ENCODE peak calls at places on chromosome 3, in nine cellular contexts. K, U, D, A, I, G, B, O and Y are unnamed samples.

GRCh38 chr3:70818145-70818544 is 505.7 kb upstream of the MDFIC2 start:
- DNase-seq in K (no peak), U (no peak), A (no peak), I (no peak), B (no peak), O (no peak), D (no peak), G (no peak), Y (no peak)

GRCh38 chr3:111850481-111850880 is 8.6 kb upstream of the PHLDB2 start:
- DNase-seq in U (no peak), K (no peak), O (no peak), I (no peak), D (no peak), G (no peak), A (no peak), B (no peak), Y (no peak)

GRCh38 chr3:141845407-141846049 is 30.9 kb upstream of the ATP1B3 start:
- DNase-seq in K (no peak), D (no peak), B (no peak), O (no peak), U (no peak), G (no peak), I (no peak), A (no peak), Y (no peak)

GRCh38 chr3:83034806-83035703 is 1273.6 kb upstream of the GBE1 start:
- DNase-seq in B (no peak), U (no peak), I (no peak), G (peak; percentile 21), A (no peak), K (no peak), O (no peak), D (no peak), Y (no peak)

GRCh38 chr3:109773006-109773405 is 435.7 kb upstream of the DPPA4 start:
- DNase-seq in B (no peak), K (no peak), D (no peak), O (peak; percentile 11), I (no peak), G (no peak), U (no peak), A (no peak), Y (no peak)

GRCh38 chr3:125172346-125172745 is 40.2 kb downstream of the SLC12A8 start:
- DNase-seq in G (no peak), O (no peak), D (no peak), B (no peak), U (no peak), A (no peak), I (no peak), K (no peak), Y (no peak)

GRCh38 chr3:196991581-196992460 is 23.2 kb upstream of the PIGZ start:
- DNase-seq in I (no peak), U (no peak), B (no peak), K (no peak), O (no peak), G (no peak), A (no peak), D (no peak), Y (no peak)

GRCh38 chr3:66407281-66408218 is 93.3 kb downstream of the LRIG1 start:
- DNase-seq in K (no peak), B (no peak), G (peak; percentile 91), I (peak; percentile 12), U (peak; percentile 24), D (no peak), O (peak; percentile 45), A (peak; percentile 58), Y (no peak)

GRCh38 chr3:31305324-31305723 is 227.4 kb upstream of the STT3B start:
- DNase-seq in G (no peak), U (no peak), D (no peak), K (no peak), B (peak; percentile 8), A (no peak), I (no peak), O (no peak), Y (no peak)

GRCh38 chr3:67000006-67000405 is 1.9 kb downstream of the KBTBD8 start:
- DNase-seq in U (no peak), B (no peak), G (no peak), A (no peak), K (no peak), D (no peak), O (no peak), I (no peak), Y (no peak)

GRCh38 chr3:14532691-14533456 is 7.3 kb downstream of the GRIP2 start:
- DNase-seq in D (no peak), O (no peak), U (no peak), I (no peak), K (no peak), A (no peak), G (peak; percentile 78), B (peak; percentile 34), Y (no peak)